ENCODE peak calls at places on chromosome 1, in seven cellular contexts. J is mammary epithelial cell, U is A549, T is GM23248, S is mucosa of descending colon, H is PC-9, K is astrocyte. E is an unnamed sample. For H3K4me1, the result is how much of the 10 kb centered on the place peaks cover.

GRCh38 chr1:16048573-16049189 is 5.1 kb downstream of the CLCNKB start:
- DNase-seq in J (no peak), U (no peak), T (peak), S (peak), H (peak), K (peak), E (peak)

GRCh38 chr1:205965039-205965630 is 21.9 kb upstream of the SLC26A9 start:
- DNase-seq in J (no peak), U (no peak), T (no peak), S (no peak), H (no peak), K (no peak), E (no peak)

GRCh38 chr1:20379075-20379474 is 88.4 kb downstream of the VWA5B1 start:
- DNase-seq in J (no peak), U (no peak), T (no peak), S (no peak), H (no peak), K (no peak), E (no peak)

GRCh38 chr1:29269356-29269755 is 33.0 kb downstream of the PTPRU start:
- DNase-seq in J (no peak), U (no peak), T (no peak), S (no peak), H (no peak), K (no peak), E (no peak)

GRCh38 chr1:32724678-32725594 is 22.4 kb upstream of the SYNC start:
- DNase-seq in J (peak), U (peak), T (peak), S (no peak), H (peak), K (peak), E (no peak)

GRCh38 chr1:50265790-50266314 is 157.1 kb downstream of the ELAVL4 start:
- DNase-seq in J (no peak), U (no peak), T (peak), S (peak), H (no peak), K (no peak), E (no peak)

GRCh38 chr1:206772228-206773002 is at the start of gene IL10:
- DNase-seq in J (no peak), U (no peak), T (no peak), S (no peak), H (no peak), K (no peak), E (no peak)

GRCh38 chr1:5906116-5906515 is 86.1 kb downstream of the NPHP4 start:
- DNase-seq in J (no peak), U (no peak), T (no peak), S (no peak), H (no peak), K (no peak), E (no peak)

GRCh38 chr1:89557954-89558353 is 33.3 kb downstream of the LRRC8B start:
- DNase-seq in J (peak), U (no peak), T (peak), S (no peak), H (no peak), K (no peak), E (no peak)

GRCh38 chr1:110829955-110830553 is 42.9 kb upstream of the CD53 start:
- DNase-seq in J (peak), U (peak), T (peak), S (peak), H (peak), K (no peak), E (no peak)

DNA sequence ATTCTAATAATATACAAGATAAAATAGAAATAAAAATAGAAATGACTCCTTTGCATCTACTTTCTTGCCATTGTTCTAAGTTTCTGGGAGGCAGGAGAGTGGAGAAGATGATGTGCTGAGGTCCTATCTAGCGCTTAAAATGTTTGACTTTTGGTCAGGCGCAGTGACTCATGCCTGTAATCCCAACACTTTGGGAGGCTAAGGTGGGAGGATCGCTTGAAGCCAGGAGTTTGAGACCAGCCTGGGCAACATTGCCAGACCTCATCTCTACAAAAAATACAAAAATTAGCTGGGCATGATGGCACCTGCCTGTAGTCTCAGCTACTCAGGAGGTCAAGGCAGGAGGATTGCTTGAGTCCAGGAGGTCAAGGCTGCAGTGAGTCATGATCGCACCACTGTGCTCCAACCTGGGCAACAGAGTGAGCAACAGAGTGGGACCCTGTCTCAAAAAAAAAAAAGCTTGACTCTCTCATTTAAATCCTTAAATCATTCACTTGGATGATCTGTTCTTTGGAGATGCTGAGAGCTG is 24.2 kb upstream of the SLC45A1 start:
- DNase-seq in J (no peak), U (no peak), T (no peak), S (no peak), H (no peak), K (no peak), E (no peak)
- H3K4me3 ChIP-seq in J (no peak), U (no peak), T (no peak), S (no peak), H (no peak), K (no peak), E (no peak)

GRCh38 chr1:160619742-160620277 is 27.0 kb downstream of the SLAMF1 start:
- DNase-seq in J (no peak), U (no peak), T (no peak), S (no peak), H (no peak), K (no peak), E (no peak)
- H3K4me1 ChIP-seq in J (under half), U (under half), T (under half), S (under half), H (under half), K (under half), E (under half)

GRCh38 chr1:30974536-30974935 is 66.0 kb upstream of the SDC3 start:
- DNase-seq in J (no peak), U (no peak), T (no peak), S (no peak), H (no peak), K (no peak), E (no peak)
- H3K4me3 ChIP-seq in J (no peak), U (no peak), T (no peak), S (no peak), H (no peak), K (no peak), E (no peak)

GRCh38 chr1:153967109-153967999 is at the start of gene CREB3L4:
- DNase-seq in J (peak), U (peak), T (peak), S (peak), H (peak), K (peak), E (peak)
- H3K4me1 ChIP-seq in J (under half), U (under half), T (under half), S (under half), H (under half), K (under half), E (under half)

GRCh38 chr1:227314014-227314848 is 4.1 kb downstream of the CDC42BPA start:
- DNase-seq in J (no peak), U (no peak), T (peak), S (no peak), H (no peak), K (no peak), E (no peak)
- H3K4me3 ChIP-seq in J (peak), U (peak), T (peak), S (no peak), H (peak), K (peak), E (no peak)